ENCODE peak calls at places on chromosome 19, in four cellular contexts. X, P, K and T are unnamed samples. For H3K4me1, the result is how much of the 10 kb centered on the place peaks cover.

GRCh38 chr19:2607712-2608601 is 94.5 kb downstream of the GNG7 start:
- DNase-seq in X (no peak), P (no peak), K (no peak), T (no peak)

GRCh38 chr19:46731007-46731501 is 14.1 kb upstream of the PRKD2 start:
- DNase-seq in X (no peak), P (no peak), K (no peak), T (peak)

GRCh38 chr19:18279266-18279515 is 2.2 kb downstream of the JUND start:
- DNase-seq in X (no peak), P (no peak), K (no peak), T (no peak)

GRCh38 chr19:46081928-46082727 is 41.3 kb upstream of the IGFL4 start:
- DNase-seq in X (no peak), P (no peak), K (peak), T (no peak)

GRCh38 chr19:23774156-23774971 is 15.7 kb upstream of the ZNF681 start:
- DNase-seq in X (no peak), P (no peak), K (no peak), T (no peak)

GRCh38 chr19:43441736-43442135 is 23.7 kb downstream of the LYPD3 start:
- DNase-seq in X (no peak), P (no peak), K (no peak), T (no peak)

GRCh38 chr19:46350029-46350757 is 3.3 kb downstream of the PPP5C start:
- DNase-seq in X (no peak), P (no peak), K (no peak), T (no peak)

GRCh38 chr19:54160182-54160811 is 776 bp upstream of the LENG1 start:
- DNase-seq in X (peak), P (no peak), K (no peak), T (no peak)

GRCh38 chr19:13150187-13150918 is at the start of the genes IER2 and STX10:
- DNase-seq in X (peak), P (peak), K (peak), T (peak)

GRCh38 chr19:3680939-3681338 is 19.3 kb downstream of the PIP5K1C start:
- DNase-seq in X (no peak), P (no peak), K (no peak), T (no peak)

GRCh38 chr19:37936166-37936565 is 29.2 kb downstream of the SIPA1L3 start:
- DNase-seq in X (no peak), P (no peak), K (no peak), T (no peak)

GRCh38 chr19:44603201-44603945 is 10.0 kb upstream of the IGSF23 start:
- DNase-seq in X (no peak), P (peak), K (no peak), T (no peak)

GRCh38 chr19:50696065-50696425 is 23.6 kb downstream of the SHANK1 start:
- DNase-seq in X (no peak), P (no peak), K (no peak), T (no peak)

DNA sequence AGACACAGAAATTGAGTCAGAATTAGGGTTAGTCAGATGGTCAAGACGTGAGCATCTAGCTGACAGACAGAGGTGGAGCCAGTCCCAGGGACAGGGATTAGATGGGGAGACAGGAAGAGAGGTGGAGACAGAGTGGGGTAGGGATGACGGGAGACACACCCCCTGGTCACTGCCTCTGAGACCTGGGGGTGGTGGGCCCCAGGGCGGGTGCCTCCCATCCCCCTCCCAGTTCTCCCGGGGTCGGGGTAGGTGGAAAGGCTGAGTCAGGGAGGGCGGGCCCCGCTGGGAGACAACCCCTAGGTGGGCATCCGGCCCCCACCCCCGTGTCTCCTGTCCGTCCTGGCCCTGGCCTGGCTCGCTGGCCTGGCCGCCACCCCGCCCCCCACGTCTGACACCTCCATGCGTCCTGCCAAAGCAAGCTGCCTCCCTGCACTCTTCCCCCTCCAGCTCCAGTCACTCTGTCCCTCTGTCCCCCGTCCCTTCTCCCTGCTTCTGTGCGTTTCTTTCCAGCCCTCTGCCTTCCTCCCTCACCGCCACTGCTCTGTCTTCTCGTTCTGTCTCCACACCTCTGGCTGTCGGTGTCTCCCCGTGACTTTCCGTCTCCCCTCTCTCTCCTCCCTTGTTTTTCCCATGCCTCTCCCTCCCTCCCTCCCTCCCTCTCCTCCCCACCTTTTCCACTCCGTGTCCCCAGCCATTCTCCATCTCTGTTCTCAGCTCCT is 15.1 kb downstream of the CCDC97 start:
- DNase-seq in X (peak), P (peak), K (peak), T (no peak)
- H3K4me1 ChIP-seq in X (under half), P (half or more), K (under half), T (under half)

GRCh38 chr19:41543582-41543981 is 32.4 kb upstream of the CEACAM21 start:
- DNase-seq in X (no peak), P (no peak), K (no peak), T (no peak)
- H3K4me1 ChIP-seq in X (under half), P (under half), K (under half), T (under half)

GRCh38 chr19:29771708-29772415 is 39.9 kb upstream of the CCNE1 start:
- DNase-seq in X (peak), P (peak), K (peak), T (no peak)

GRCh38 chr19:29772696-29773095 is 39.1 kb upstream of the CCNE1 start:
- DNase-seq in X (no peak), P (no peak), K (no peak), T (no peak)

GRCh38 chr19:29768166-29768565 is 43.6 kb upstream of the CCNE1 start:
- DNase-seq in X (no peak), P (no peak), K (no peak), T (no peak)

GRCh38 chr19:29769997-29770396 is 41.8 kb upstream of the CCNE1 start:
- DNase-seq in X (no peak), P (no peak), K (no peak), T (no peak)

DNA sequence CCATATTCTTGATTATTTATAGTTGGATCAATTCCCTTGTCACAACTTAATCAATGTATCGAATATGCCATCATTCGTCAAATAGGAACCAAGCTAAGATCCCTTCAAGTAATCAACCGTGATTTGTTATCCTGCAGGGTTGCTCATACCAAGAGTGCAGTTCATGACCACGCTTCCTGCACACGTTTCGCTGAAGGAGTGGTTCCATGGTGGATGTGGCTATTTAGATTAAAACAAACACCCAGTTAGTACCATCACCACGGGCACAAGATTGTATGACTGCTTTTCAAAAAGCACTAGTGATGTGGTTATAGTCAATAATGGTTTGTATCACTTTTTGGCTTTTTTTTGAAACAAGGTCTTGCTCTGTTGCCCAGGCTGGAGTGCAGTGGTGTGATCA is 41.1 kb upstream of the CCNE1 start:
- DNase-seq in X (no peak), P (no peak), K (no peak), T (no peak)
- H3K4me1 ChIP-seq in X (under half), P (under half), K (under half), T (under half)

DNA sequence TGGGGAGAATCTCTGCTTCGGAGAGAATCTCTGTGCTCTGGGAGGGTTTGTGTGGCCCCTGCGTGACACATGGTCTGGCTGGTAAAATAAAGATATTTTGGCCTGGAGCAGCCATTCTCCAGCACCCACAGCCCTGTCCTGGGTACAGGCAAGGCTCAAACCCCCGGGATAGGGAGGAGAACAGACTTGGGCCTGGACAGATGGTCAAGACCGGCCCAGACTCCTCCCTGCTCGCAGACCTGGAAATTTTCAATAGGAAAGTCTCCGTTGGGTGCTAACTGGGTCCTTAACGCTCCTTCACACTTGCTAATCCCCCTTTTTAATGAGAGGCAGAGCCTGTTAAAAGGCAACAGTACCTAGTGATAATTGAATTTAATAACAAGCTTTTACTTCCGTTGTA is 2.5 kb downstream of the PALM start:
- DNase-seq in X (no peak), P (no peak), K (no peak), T (no peak)
- H3K4me1 ChIP-seq in X (under half), P (under half), K (under half), T (under half)

GRCh38 chr19:40605201-40605971 is 4.2 kb downstream of the LTBP4 start:
- DNase-seq in X (peak), P (peak), K (peak), T (peak)
- H3K4me1 ChIP-seq in X (under half), P (half or more), K (under half), T (under half)

DNA sequence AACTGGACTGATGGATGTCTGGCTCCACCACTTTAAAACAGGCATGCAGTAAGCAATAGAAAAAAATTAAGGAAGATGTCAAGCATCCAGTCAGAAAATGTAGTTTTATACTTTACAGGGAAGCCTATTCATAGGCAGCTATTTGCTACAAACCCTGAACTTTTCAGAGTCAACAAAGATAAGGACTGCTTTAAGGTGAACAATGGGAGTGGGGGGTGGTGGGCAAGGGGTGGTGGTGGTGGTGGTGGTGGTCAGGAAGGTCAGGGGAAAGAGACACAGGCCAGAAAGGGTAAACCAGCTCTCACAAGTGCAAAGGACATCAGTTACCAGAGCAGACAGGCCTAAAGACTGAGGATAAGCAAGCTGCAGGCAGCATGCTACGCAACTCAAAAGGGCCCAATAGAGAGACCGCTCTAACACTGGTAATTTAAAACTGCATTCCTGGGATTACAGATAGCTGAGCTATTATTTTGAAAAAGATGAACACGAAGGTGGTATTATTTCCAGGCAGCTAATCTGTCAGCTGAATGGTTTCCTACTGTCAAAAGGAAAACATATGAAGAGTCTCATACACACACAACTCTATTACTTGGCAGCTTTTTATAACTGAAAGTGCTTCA is 14.8 kb downstream of the BRD4 start:
- DNase-seq in X (no peak), P (no peak), K (no peak), T (no peak)
- H3K4me1 ChIP-seq in X (under half), P (half or more), K (half or more), T (under half)

GRCh38 chr19:49255674-49256073 is 69.3 kb downstream of the SLC6A16 start:
- DNase-seq in X (no peak), P (no peak), K (no peak), T (no peak)

GRCh38 chr19:49261602-49262001 is 63.4 kb downstream of the SLC6A16 start:
- DNase-seq in X (no peak), P (no peak), K (no peak), T (no peak)

GRCh38 chr19:49256691-49257090 is 68.3 kb downstream of the SLC6A16 start:
- DNase-seq in X (no peak), P (no peak), K (no peak), T (no peak)
- H3K4me1 ChIP-seq in X (under half), P (under half), K (under half), T (under half)

DNA sequence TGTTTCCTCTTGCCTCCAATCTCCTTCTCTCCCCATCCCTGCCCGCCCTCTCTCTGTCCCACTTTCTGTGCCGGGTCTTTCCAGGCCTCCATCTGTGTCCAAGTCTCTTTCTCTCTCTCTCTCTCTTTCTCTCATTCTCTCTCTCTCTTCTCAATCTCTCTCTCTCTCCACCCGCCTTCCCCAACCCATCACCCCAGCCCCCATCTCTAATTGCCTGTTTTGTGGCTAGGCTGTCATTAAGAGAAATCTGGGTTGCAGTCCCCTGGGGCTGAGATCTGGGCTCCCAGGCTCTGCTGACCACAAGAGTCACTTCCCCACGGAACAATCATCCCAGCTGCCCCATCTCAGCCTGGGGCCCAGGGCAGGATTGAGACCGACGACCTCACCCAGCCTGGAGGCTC is 2.5 kb downstream of the COL5A3 start:
- DNase-seq in X (no peak), P (peak), K (no peak), T (no peak)
- H3K4me1 ChIP-seq in X (under half), P (under half), K (under half), T (under half)